ENCODE peak calls at places on chromosome 6, in nine cellular contexts. K is heart left ventricle, R is tibial nerve, D is A549, M is HCT116, W is esophagus squamous epithelium, L is ovary, A is sigmoid colon, O is HepG2. J is an unnamed sample. For H3K4me1, the result is how much of the 10 kb centered on the place peaks cover.

GRCh38 chr6:152893187-152893586 is 89.7 kb downstream of the FBXO5 start:
- DNase-seq in K (no peak), R (no peak), D (no peak), M (no peak), W (no peak), L (no peak), A (no peak), O (no peak), J (no peak)

GRCh38 chr6:39086294-39086693 is 28.7 kb downstream of the SAYSD1 start:
- DNase-seq in K (no peak), R (no peak), D (no peak), M (no peak), W (no peak), L (no peak), A (no peak), O (no peak), J (no peak)

GRCh38 chr6:136579800-136580199 is 29.6 kb upstream of the MAP7 start:
- DNase-seq in K (no peak), R (no peak), D (no peak), M (no peak), W (no peak), L (no peak), A (no peak), O (no peak), J (no peak)

GRCh38 chr6:10542135-10542689 is 21.1 kb downstream of the GCNT2 start:
- DNase-seq in K (no peak), R (no peak), D (no peak), M (no peak), W (no peak), L (no peak), A (no peak), O (no peak), J (no peak)

GRCh38 chr6:111114484-111114883 is 27.2 kb downstream of the SLC16A10 start:
- DNase-seq in K (no peak), R (no peak), D (no peak), M (no peak), W (no peak), L (no peak), A (no peak), O (no peak), J (no peak)

GRCh38 chr6:167566711-167567141 is 241.8 kb downstream of the TTLL2 start:
- DNase-seq in K (no peak), R (peak), D (no peak), M (no peak), W (no peak), L (no peak), A (no peak), O (no peak), J (no peak)

GRCh38 chr6:105430685-105431084 is 27.8 kb upstream of the PREP start:
- DNase-seq in K (no peak), R (no peak), D (no peak), M (no peak), W (no peak), L (no peak), A (no peak), O (no peak), J (no peak)

GRCh38 chr6:165086746-165087145 is 222.7 kb downstream of the C6orf118 start:
- DNase-seq in K (no peak), R (no peak), D (no peak), M (no peak), W (no peak), L (no peak), A (no peak), O (no peak), J (no peak)

GRCh38 chr6:111533087-111533784 is 50.2 kb upstream of the REV3L start:
- DNase-seq in K (no peak), R (no peak), D (no peak), M (no peak), W (no peak), L (no peak), A (no peak), O (no peak), J (peak)

GRCh38 chr6:13120483-13121482 is 207.6 kb downstream of the TBC1D7 start:
- DNase-seq in K (peak), R (no peak), D (no peak), M (no peak), W (no peak), L (no peak), A (no peak), O (no peak), J (no peak)

GRCh38 chr6:43943781-43944250 is 173.8 kb downstream of the VEGFA start:
- DNase-seq in K (no peak), R (no peak), D (no peak), M (no peak), W (no peak), L (no peak), A (peak), O (no peak), J (no peak)

GRCh38 chr6:37633581-37634237 is 64.0 kb downstream of the MDGA1 start:
- DNase-seq in K (no peak), R (no peak), D (no peak), M (no peak), W (no peak), L (no peak), A (no peak), O (no peak), J (no peak)

GRCh38 chr6:137892271-137892708 is 25.2 kb downstream of the TNFAIP3 start:
- DNase-seq in K (no peak), R (no peak), D (no peak), M (no peak), W (no peak), L (no peak), A (no peak), O (no peak), J (no peak)

DNA sequence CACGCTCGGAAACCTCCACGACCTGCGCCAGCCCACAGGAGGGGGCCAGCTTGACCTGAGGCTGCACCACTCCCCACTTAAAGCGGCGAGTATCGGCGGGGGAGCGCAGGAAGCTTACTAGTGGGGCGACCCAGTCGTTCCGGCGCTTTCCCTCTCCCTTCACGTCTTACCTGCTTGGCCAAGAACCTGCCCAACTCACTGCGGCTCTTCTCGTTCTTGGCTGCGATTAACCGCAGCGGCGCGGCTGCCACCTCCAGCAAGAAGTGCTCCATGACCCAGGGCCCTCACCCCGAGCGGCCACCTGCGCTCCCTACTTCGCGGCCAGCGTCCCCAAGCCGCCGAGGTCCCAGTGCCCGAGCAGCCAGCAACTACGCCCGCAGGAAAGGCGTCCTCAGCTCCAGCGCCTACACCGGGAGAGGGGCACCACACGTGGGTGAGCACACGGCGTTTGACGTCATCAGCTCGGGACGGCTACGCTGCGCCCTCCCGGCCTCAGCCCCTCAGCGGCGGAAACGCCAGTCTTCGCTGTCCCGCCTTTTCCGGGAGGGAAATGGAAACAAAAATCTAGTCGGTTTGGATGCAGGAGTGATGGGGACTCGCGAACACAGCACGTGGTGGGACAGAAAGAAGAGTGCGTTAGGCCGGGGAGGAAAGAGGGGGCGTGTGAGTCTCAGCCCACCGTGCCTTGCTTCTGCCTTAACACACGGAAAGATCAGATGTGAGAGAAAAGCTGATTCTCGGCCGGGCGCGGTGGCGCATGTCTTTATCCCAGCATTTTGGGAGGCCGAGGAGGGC is at the start of gene MDN1:
- DNase-seq in K (peak), R (peak), D (peak), M (peak), W (peak), L (peak), A (peak), O (peak), J (peak)
- TF ChIP-seq POLR2A in K (peak), R (peak), D (peak), M (peak), W (peak), L (peak), A (no peak), O (peak), J (peak)

GRCh38 chr6:124885171-124885570 is 77.1 kb upstream of the RNF217 start:
- DNase-seq in K (no peak), R (no peak), D (no peak), M (no peak), W (no peak), L (no peak), A (no peak), O (no peak), J (no peak)
- H3K4me1 ChIP-seq in K (under half), R (under half), D (half or more), M (under half), W (under half), L (under half), A (under half), O (under half), J (under half)

GRCh38 chr6:18387061-18387721 is at the start of gene RNF144B:
- DNase-seq in K (peak), R (peak), D (peak), M (peak), W (peak), L (peak), A (peak), O (peak), J (peak)
- TF ChIP-seq POLR2A in K (peak), R (peak), D (no peak), M (peak), W (peak), L (no peak), A (peak), O (peak), J (peak)

DNA sequence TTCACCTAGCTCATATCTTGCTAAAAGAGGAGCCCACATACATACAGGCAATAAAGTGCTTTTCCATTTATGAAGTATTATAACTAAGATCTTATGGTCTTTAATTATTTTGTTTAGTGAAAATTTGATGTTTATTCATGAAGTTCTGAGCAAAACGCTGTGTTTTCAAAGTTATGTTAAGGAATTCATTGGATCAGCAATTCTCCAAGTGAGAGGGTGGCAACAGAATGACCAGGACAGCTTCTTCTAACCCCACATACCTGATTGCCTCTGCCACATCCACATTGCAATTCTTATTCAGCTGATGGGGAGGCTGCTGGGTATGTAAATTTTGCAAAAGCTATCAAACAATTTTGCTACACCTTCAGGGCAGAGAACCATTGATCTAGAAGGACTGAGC is 116.8 kb downstream of the OGFRL1 start:
- DNase-seq in K (no peak), R (no peak), D (no peak), M (no peak), W (no peak), L (no peak), A (no peak), O (no peak), J (no peak)
- H3K4me1 ChIP-seq in K (half or more), R (under half), D (half or more), M (under half), W (under half), L (under half), A (under half), O (under half), J (under half)

DNA sequence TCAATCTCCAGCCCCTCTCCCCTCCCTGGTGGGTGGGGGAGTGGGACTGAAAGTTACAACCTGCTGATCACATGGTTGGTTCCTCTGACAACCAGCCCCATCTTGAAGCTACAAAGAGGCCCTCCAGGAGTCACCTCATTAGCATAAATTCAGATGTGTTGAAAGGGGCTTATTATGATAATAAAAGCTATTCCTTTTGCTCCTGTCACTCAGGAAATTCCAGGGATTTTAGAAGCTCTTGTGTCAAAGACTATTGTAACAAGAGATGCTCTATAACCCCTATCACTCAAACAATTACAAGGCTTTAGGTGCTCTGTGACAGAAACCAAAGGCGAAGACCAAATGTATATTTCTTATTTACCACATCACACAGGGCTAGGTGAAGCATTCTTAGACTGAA is 30.1 kb upstream of the MBOAT1 start:
- DNase-seq in K (no peak), R (no peak), D (no peak), M (no peak), W (no peak), L (no peak), A (no peak), O (no peak), J (no peak)
- TF ChIP-seq POLR2A in K (no peak), R (no peak), D (no peak), M (no peak), W (no peak), L (no peak), A (no peak), O (no peak), J (no peak)

GRCh38 chr6:156694679-156695078 is 82.5 kb upstream of the ARID1B start:
- DNase-seq in K (no peak), R (no peak), D (no peak), M (no peak), W (no peak), L (no peak), A (no peak), O (no peak), J (no peak)

GRCh38 chr6:156686940-156687874 is 90.0 kb upstream of the ARID1B start:
- DNase-seq in K (peak), R (peak), D (peak), M (peak), W (peak), L (peak), A (peak), O (peak), J (peak)

GRCh38 chr6:156687875-156688549 is 89.2 kb upstream of the ARID1B start:
- DNase-seq in K (no peak), R (no peak), D (no peak), M (peak), W (no peak), L (no peak), A (peak), O (no peak), J (peak)

GRCh38 chr6:156689656-156690055 is 87.5 kb upstream of the ARID1B start:
- DNase-seq in K (no peak), R (no peak), D (no peak), M (no peak), W (no peak), L (no peak), A (no peak), O (no peak), J (peak)

DNA sequence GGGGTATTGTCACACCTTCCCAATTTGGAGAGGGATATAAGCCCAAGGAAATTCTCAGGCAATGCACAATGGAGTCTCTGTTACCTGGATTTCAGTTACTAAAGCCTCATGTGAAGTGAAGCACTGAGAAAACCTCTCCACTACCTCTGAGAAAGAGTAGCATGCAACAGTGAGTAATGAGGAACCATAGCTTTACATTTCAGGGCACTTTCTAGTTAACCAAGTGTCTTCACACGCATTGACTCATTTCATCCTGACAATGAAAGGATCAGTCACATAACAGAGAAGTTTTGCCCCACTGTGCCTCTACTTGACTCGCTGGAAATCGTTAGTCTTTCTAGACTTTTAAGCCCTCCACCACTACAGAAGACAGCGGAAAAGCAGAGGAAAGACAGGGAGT is 86.2 kb upstream of the ARID1B start:
- DNase-seq in K (no peak), R (no peak), D (no peak), M (no peak), W (no peak), L (no peak), A (no peak), O (no peak), J (no peak)
- H3K4me1 ChIP-seq in K (under half), R (under half), D (under half), M (under half), W (under half), L (under half), A (under half), O (under half), J (under half)

GRCh38 chr6:163355471-163355991 is 59.0 kb upstream of the QKI start:
- DNase-seq in K (peak), R (no peak), D (no peak), M (no peak), W (no peak), L (peak), A (peak), O (peak), J (peak)

GRCh38 chr6:163356743-163357142 is 57.8 kb upstream of the QKI start:
- DNase-seq in K (no peak), R (no peak), D (no peak), M (no peak), W (no peak), L (no peak), A (no peak), O (no peak), J (no peak)

GRCh38 chr6:163354779-163355431 is 59.6 kb upstream of the QKI start:
- DNase-seq in K (peak), R (no peak), D (no peak), M (no peak), W (no peak), L (peak), A (no peak), O (no peak), J (peak)

GRCh38 chr6:163354085-163354484 is 60.4 kb upstream of the QKI start:
- DNase-seq in K (no peak), R (no peak), D (no peak), M (no peak), W (no peak), L (no peak), A (no peak), O (no peak), J (peak)

GRCh38 chr6:163356324-163356723 is 58.2 kb upstream of the QKI start:
- DNase-seq in K (peak), R (no peak), D (no peak), M (no peak), W (no peak), L (no peak), A (peak), O (no peak), J (peak)
- TF ChIP-seq POLR2A in K (no peak), R (peak), D (no peak), M (no peak), W (peak), L (no peak), A (no peak), O (no peak), J (no peak)